ENCODE peak calls at places on chromosomes 12 and 14, in eight cellular contexts. O is GM06990, T is astrocyte of the spinal cord, Y is IMR-90, L is choroid plexus epithelial cell, J is sigmoid colon, R is HFF-Myc, P is AG10803. H is an unnamed sample.

GRCh38 chr12:15842106-15842505 is 40.1 kb upstream of the STRAP start:
- DNase-seq in Y (peak), J (no peak), T (peak), L (peak), R (no peak), O (no peak), P (peak), H (peak)

GRCh38 chr12:54300732-54301427 is at the start of gene NFE2:
- DNase-seq in P (peak), R (peak), O (no peak), L (peak), J (no peak), T (peak), Y (peak), H (peak)

GRCh38 chr12:47868552-47869031 is 36.2 kb downstream of the VDR start:
- DNase-seq in P (no peak), Y (no peak), T (no peak), J (no peak), R (no peak), L (no peak), O (peak), H (no peak)

GRCh38 chr14:95500201-95500681 is 16.2 kb downstream of the SYNE3 start:
- DNase-seq in Y (no peak), R (no peak), P (no peak), T (no peak), O (no peak), J (no peak), L (no peak), H (no peak)

GRCh38 chr12:97650242-97650641 is 187.6 kb downstream of the RMST start:
- DNase-seq in R (no peak), T (peak), P (no peak), Y (no peak), L (peak), O (no peak), J (no peak), H (no peak)

GRCh38 chr14:70655110-70655826 is 13.6 kb downstream of the TTC9 start:
- DNase-seq in R (no peak), P (no peak), Y (no peak), T (no peak), O (peak), J (no peak), L (peak), H (no peak)

GRCh38 chr14:33404054-33404453 is 465.4 kb downstream of the NPAS3 start:
- DNase-seq in T (peak), Y (peak), L (peak), P (peak), O (no peak), J (no peak), R (peak), H (peak)

GRCh38 chr12:87815738-87816137 is 213.5 kb downstream of the C12orf50 start:
- DNase-seq in P (no peak), J (no peak), O (no peak), L (peak), R (no peak), T (no peak), Y (no peak), H (no peak)

GRCh38 chr14:32254952-32255679 is 52.0 kb upstream of the RNU6-8 start:
- DNase-seq in Y (peak), T (peak), P (peak), J (peak), R (peak), O (peak), L (peak), H (peak)

GRCh38 chr12:39959016-39959415 is 146.9 kb downstream of the SLC2A13 start:
- DNase-seq in O (no peak), T (no peak), Y (no peak), J (no peak), P (peak), R (no peak), L (no peak), H (no peak)

GRCh38 chr12:39959467-39959866 is 146.4 kb downstream of the SLC2A13 start:
- DNase-seq in L (no peak), Y (no peak), R (no peak), T (no peak), P (no peak), J (no peak), O (no peak), H (no peak)

GRCh38 chr12:39958377-39958776 is 147.5 kb downstream of the SLC2A13 start:
- DNase-seq in T (no peak), P (no peak), O (no peak), Y (no peak), J (no peak), L (peak), R (no peak), H (no peak)
- TF ChIP-seq CTCF in T (peak), P (peak), O (peak), Y (no peak), J (no peak), L (peak), R (peak), H (no peak)

DNA sequence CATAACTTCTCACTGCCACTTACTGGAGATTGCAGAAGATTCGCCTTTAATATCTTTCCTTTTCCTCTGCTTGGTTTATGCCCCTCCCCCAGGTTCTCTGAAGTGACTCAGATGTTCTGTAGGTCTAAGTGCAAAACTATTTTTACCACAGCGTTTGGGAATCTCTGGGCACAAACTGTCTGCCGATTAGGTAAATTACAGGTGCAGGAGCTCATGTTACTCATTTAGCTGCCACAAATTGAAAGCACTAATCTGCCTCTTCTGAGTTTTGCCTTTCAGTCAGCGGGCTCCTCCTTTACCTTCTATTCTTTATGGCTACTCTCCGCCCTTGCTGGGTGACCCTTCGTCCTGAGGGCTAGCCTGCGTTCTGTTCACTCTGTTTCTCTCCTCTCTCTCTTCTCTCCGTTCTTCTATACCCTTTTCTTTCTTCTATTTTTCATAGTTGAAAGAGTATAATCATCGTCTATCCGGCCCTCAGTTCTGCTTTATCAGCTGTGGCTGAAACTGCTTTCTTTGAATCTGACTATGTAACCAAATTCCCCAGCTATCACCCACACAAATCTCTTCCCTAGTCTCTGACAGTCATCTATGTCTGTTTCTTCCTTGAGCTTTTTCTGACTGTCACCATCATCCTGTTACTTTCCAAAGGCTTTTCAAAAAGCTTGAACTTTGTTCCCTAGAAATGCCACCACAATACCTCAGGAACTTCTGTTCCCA is 4.4 kb upstream of the MYF6 start:
- DNase-seq in L (peak), O (peak), T (peak), Y (peak), P (peak), R (peak), J (no peak), H (peak)
- H3K4me3 ChIP-seq in L (peak), O (peak), T (no peak), Y (no peak), P (no peak), R (no peak), J (no peak), H (peak)

GRCh38 chr12:23376238-23376637 is 573.2 kb downstream of the SOX5 start:
- DNase-seq in T (no peak), Y (no peak), R (no peak), J (no peak), L (no peak), O (no peak), P (no peak), H (no peak)
- TF ChIP-seq CTCF in T (peak), Y (no peak), R (no peak), J (no peak), L (no peak), O (peak), P (no peak), H (no peak)

DNA sequence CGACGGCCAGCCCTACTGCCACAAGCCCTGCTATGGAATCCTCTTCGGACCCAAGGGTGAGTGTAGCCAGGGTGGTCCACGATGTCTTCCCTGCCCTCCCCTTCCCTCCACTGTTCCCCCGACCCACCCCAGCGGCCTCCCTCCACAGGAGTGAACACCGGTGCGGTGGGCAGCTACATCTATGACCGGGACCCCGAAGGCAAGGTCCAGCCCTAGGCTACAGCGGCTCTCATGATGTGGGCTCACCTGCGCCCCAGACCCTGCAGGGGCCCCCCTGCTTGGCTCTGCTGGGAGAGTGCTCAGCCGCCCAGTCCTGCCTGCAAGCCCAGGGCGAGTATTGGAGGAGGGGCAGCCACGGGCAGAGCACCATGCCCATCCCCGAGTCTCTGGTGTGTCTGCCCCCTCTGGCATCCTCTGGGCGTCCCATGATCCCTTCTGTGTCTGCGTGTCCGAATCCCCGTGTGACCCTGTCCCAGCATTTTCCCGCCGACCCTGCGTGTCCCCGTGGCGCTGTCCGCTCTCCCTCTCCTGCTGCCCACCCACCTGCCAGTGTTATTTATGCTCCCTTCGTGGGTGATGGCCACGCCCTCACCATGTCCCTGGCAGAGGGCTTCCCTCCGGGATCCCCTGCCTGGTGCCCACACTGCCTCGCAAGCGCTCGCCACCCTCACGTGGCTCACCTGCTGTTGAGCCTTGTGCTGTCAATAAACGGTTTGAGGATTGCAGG is 5.0 kb downstream of the CRIP2 start:
- DNase-seq in P (no peak), O (no peak), T (no peak), J (no peak), L (no peak), R (no peak), Y (no peak), H (no peak)
- H3K4me3 ChIP-seq in P (no peak), O (no peak), T (no peak), J (no peak), L (no peak), R (no peak), Y (no peak), H (no peak)

GRCh38 chr12:5953835-5954586 is 9.0 kb upstream of the ANO2 start:
- DNase-seq in R (no peak), L (no peak), T (no peak), P (no peak), O (no peak), Y (no peak), J (no peak), H (no peak)

GRCh38 chr12:5960783-5961182 is 15.7 kb upstream of the ANO2 start:
- DNase-seq in P (no peak), Y (no peak), L (no peak), T (no peak), J (no peak), O (no peak), R (no peak), H (no peak)

GRCh38 chr12:5954661-5955060 is 9.6 kb upstream of the ANO2 start:
- DNase-seq in Y (no peak), L (no peak), T (no peak), P (no peak), J (no peak), O (no peak), R (no peak), H (no peak)

GRCh38 chr12:5956987-5957386 is 11.9 kb upstream of the ANO2 start:
- DNase-seq in T (no peak), P (no peak), J (no peak), Y (no peak), L (no peak), R (no peak), O (no peak), H (no peak)
- TF ChIP-seq CTCF in T (no peak), P (no peak), J (no peak), Y (no peak), L (no peak), R (no peak), O (no peak), H (no peak)

H was measured in fibroblast of villous mesenchyme.